ENCODE peak calls at places on chromosomes 6 and 20, in ten cellular contexts. N, C, P, I, Q, A, H, K, U and R are unnamed samples.

GRCh38 chr20:62044671-62045070 is 21.0 kb downstream of the TAF4 start:
- DNase-seq in I (no peak), K (no peak), H (no peak), A (no peak), C (no peak), Q (no peak), N (no peak), U (peak; percentile 6), P (no peak), R (no peak)

GRCh38 chr6:146017672-146018071 is 11.2 kb upstream of the GRM1 start:
- DNase-seq in C (no peak), A (no peak), H (no peak), U (no peak), P (no peak), N (no peak), Q (no peak), K (no peak), I (no peak), R (no peak)

GRCh38 chr6:160333841-160334240 is 14.3 kb upstream of the SLC22A3 start:
- DNase-seq in U (no peak), N (no peak), Q (peak; percentile 9), H (no peak), P (no peak), I (no peak), A (no peak), K (no peak), C (no peak), R (no peak)

GRCh38 chr6:19988555-19988954 is 151.4 kb downstream of the ID4 start:
- DNase-seq in N (peak; percentile 58), C (no peak), K (no peak), H (no peak), I (no peak), Q (peak; percentile 28), A (no peak), P (peak; percentile 68), U (peak; percentile 7), R (peak; percentile 37)

GRCh38 chr20:63497946-63498935 is 642 bp downstream of the EEF1A2 start:
- DNase-seq in U (peak; percentile 65), H (no peak), K (peak; percentile 53), P (no peak), N (peak; percentile 81), Q (no peak), I (no peak), A (peak; percentile 43), C (peak; percentile 71), R (no peak)

GRCh38 chr6:110951986-110952794 is 6.3 kb upstream of the GTF3C6 start:
- DNase-seq in Q (no peak), I (no peak), H (no peak), P (no peak), U (peak; percentile 53), A (peak; percentile 77), N (peak; percentile 53), K (no peak), C (no peak), R (no peak)

GRCh38 chr6:165846123-165846966 is 183.3 kb upstream of the PDE10A start:
- DNase-seq in I (no peak), U (no peak), A (no peak), P (no peak), Q (no peak), N (no peak), K (no peak), C (no peak), H (no peak), R (no peak)

GRCh38 chr6:89559487-89559886 is 79.1 kb downstream of the LYRM2 start:
- DNase-seq in C (no peak), A (no peak), N (no peak), K (no peak), H (no peak), P (peak; percentile 30), U (no peak), Q (no peak), I (no peak), R (peak; percentile 25)

GRCh38 chr6:33822575-33823395 is 19.0 kb upstream of the MLN start:
- DNase-seq in H (peak; percentile 64), I (peak; percentile 19), P (peak; percentile 82), Q (no peak), N (no peak), U (peak; percentile 28), K (peak; percentile 88), C (peak; percentile 92), A (no peak), R (peak; percentile 15)

GRCh38 chr6:144149894-144150672 is at the start of gene STX11:
- DNase-seq in C (peak; percentile 84), A (no peak), P (peak; percentile 82), H (peak; percentile 41), K (peak; percentile 59), U (peak; percentile 57), N (peak; percentile 72), Q (peak; percentile 62), I (peak; percentile 53), R (peak; percentile 79)

GRCh38 chr6:156391379-156391777 is 385.8 kb upstream of the ARID1B start:
- DNase-seq in U (no peak), I (no peak), A (no peak), P (no peak), H (no peak), K (no peak), C (no peak), Q (no peak), N (no peak), R (no peak)

GRCh38 chr6:17311595-17312311 is 30.6 kb downstream of the RBM24 start:
- DNase-seq in I (no peak), N (peak; percentile 58), Q (no peak), P (peak; percentile 9), K (no peak), U (peak; percentile 61), H (no peak), C (peak; percentile 42), A (no peak), R (no peak)

GRCh38 chr20:14619411-14619810 is 282.0 kb upstream of the FLRT3 start:
- DNase-seq in P (no peak), I (no peak), N (no peak), A (no peak), C (no peak), Q (no peak), K (no peak), H (no peak), U (no peak), R (no peak)

GRCh38 chr20:59082077-59082740 is 39.6 kb upstream of the PRELID3B start:
- DNase-seq in Q (no peak), N (no peak), A (peak; percentile 61), K (no peak), I (no peak), U (no peak), P (no peak), C (peak; percentile 19), H (peak; percentile 70), R (no peak)

GRCh38 chr6:49634811-49635159 is 1.9 kb downstream of the RHAG start:
- DNase-seq in C (peak; percentile 48), A (no peak), P (no peak), K (no peak), Q (no peak), N (no peak), I (no peak), H (no peak), U (no peak), R (no peak)

GRCh38 chr6:110689275-110689935 is 125.9 kb downstream of the CDK19 start:
- DNase-seq in N (no peak), I (no peak), C (no peak), P (no peak), Q (no peak), H (no peak), U (no peak), K (peak; percentile 35), A (peak; percentile 61), R (no peak)

GRCh38 chr6:95279641-95280040 is 297.7 kb upstream of the MANEA start:
- DNase-seq in C (no peak), K (no peak), U (no peak), A (no peak), N (no peak), Q (no peak), P (no peak), I (no peak), H (peak; percentile 90), R (no peak)

GRCh38 chr20:62761759-62762131 is 34.5 kb upstream of the MRGBP start:
- DNase-seq in A (no peak), H (no peak), I (no peak), K (no peak), C (no peak), N (no peak), U (no peak), Q (no peak), P (no peak), R (no peak)

GRCh38 chr6:117423754-117424153 is 2.0 kb downstream of the ROS1 start:
- DNase-seq in U (no peak), I (no peak), H (no peak), K (no peak), Q (no peak), P (no peak), C (no peak), N (no peak), A (no peak), R (no peak)
- H2AFZ ChIP-seq in U (no peak overlapping the region), I (no peak overlapping the region), H (no peak overlapping the region), K (no peak overlapping the region), Q (no peak overlapping the region), P (no peak overlapping the region), C (no peak overlapping the region), N (no peak overlapping the region), A (no peak overlapping the region), R (no peak overlapping the region)

GRCh38 chr6:69907981-69908498 is 41.7 kb downstream of the COL19A1 start:
- DNase-seq in Q (no peak), K (no peak), U (peak; percentile 46), P (no peak), A (no peak), H (no peak), I (no peak), C (no peak), N (no peak), R (no peak)
- H2AFZ ChIP-seq in Q (no peak overlapping the region), K (no peak overlapping the region), U (no peak overlapping the region), P (no peak overlapping the region), A (no peak overlapping the region), H (no peak overlapping the region), I (no peak overlapping the region), C (no peak overlapping the region), N (no peak overlapping the region), R (no peak overlapping the region)

DNA sequence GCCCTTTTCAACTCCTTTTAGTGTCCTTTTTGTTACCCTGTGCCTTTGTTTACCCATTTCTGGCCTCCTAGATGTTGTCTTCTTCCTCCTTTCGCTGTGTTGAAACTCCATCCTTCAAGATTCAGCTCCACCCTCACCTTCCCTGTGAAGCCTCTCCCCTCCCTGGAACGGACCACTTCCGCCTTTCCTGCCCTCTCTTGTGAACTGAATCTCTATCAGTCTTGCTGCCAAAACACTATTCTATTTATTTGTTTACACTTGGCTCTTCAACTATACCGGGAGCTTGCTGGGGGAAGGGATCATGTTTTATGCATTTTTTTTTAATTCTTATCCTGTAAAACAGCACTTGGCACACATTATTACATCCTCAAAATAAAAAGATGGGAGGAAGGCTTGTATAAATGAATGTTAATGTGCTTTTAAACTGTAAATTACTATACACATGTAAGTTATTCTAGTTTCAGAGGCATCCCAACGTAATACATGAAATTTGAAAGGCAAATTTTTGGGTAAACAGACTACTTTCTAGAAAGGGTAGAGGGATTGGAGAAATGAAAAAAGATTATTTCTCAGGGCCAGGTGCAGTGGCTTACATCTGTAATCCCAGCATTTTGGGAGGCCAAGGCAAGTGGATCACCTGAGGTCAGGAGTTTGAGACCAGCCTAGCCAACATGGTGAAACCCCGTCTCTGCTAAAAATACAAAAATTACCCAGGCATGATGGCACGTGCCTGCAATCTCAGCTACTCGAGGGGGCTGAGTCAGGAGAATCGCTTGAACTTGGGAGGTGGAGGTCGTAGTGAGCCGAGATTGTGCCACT is 100.7 kb upstream of the MTHFD1L start:
- DNase-seq in U (no peak), I (no peak), P (no peak), C (no peak), Q (no peak), K (no peak), N (no peak), H (peak; percentile 50), A (no peak), R (no peak)
- H2AFZ ChIP-seq in U (no peak overlapping the region), I (no peak overlapping the region), P (no peak overlapping the region), C (no peak overlapping the region), Q (no peak overlapping the region), K (no peak overlapping the region), N (no peak overlapping the region), H (no peak overlapping the region), A (no peak overlapping the region), R (no peak overlapping the region)

GRCh38 chr20:51569815-51570741 is 27.6 kb upstream of the NFATC2 start:
- DNase-seq in I (peak; percentile 26), A (peak; percentile 55), C (no peak), U (peak; percentile 41), P (no peak), K (no peak), Q (no peak), N (no peak), H (no peak), R (no peak)
- H2AFZ ChIP-seq in I (no peak overlapping the region), A (no peak overlapping the region), C (no peak overlapping the region), U (no peak overlapping the region), P (no peak overlapping the region), K (no peak overlapping the region), Q (no peak overlapping the region), N (no peak overlapping the region), H (no peak overlapping the region), R (no peak overlapping the region)